ENCODE peak calls at places on chromosomes 12 and 14, in nine cellular contexts. C is NT2/D1, J is cardiac fibroblast, M is bronchial epithelial cell, Y is fibroblast of pulmonary artery, P is left ventricle myocardium inferior, U is skeletal muscle cell, N is tibial artery, Z is PC-3. X is an unnamed sample.

GRCh38 chr12:1773937-1774655 is 46.3 kb upstream of the LRTM2 start:
- DNase-seq in C (no peak), J (peak), M (no peak), Y (no peak), P (no peak), U (no peak), N (no peak), Z (no peak), X (no peak)

GRCh38 chr12:4911316-4911994 is 1.8 kb downstream of the KCNA1 start:
- DNase-seq in C (no peak), J (no peak), M (no peak), Y (no peak), P (no peak), U (no peak), N (no peak), Z (no peak), X (no peak)

GRCh38 chr12:8849785-8850184 is 27.4 kb downstream of the A2ML1 start:
- DNase-seq in C (no peak), J (no peak), M (no peak), Y (no peak), P (no peak), U (no peak), N (peak), Z (no peak), X (no peak)

GRCh38 chr12:84807249-84807648 is 105.3 kb downstream of the SLC6A15 start:
- DNase-seq in C (no peak), J (no peak), M (peak), Y (no peak), P (no peak), U (no peak), N (no peak), Z (peak), X (peak)

GRCh38 chr14:85468815-85469214 is 61.1 kb upstream of the FLRT2 start:
- DNase-seq in C (no peak), J (no peak), M (peak), Y (no peak), P (no peak), U (no peak), N (no peak), Z (no peak), X (no peak)

GRCh38 chr12:6074979-6075585 is 49.4 kb downstream of the VWF start:
- DNase-seq in C (no peak), J (peak), M (no peak), Y (no peak), P (peak), U (no peak), N (no peak), Z (no peak), X (no peak)

GRCh38 chr12:108646597-108647190 is 13.0 kb upstream of the SELPLG start:
- DNase-seq in C (no peak), J (no peak), M (no peak), Y (no peak), P (no peak), U (no peak), N (no peak), Z (no peak), X (no peak)

GRCh38 chr12:112170376-112170775 is 45.0 kb downstream of the TRAFD1 start:
- DNase-seq in C (no peak), J (peak), M (no peak), Y (peak), P (no peak), U (no peak), N (no peak), Z (peak), X (peak)

GRCh38 chr14:49193365-49194050 is 392.7 kb downstream of the RPS29 start:
- DNase-seq in C (no peak), J (no peak), M (no peak), Y (no peak), P (no peak), U (no peak), N (no peak), Z (no peak), X (no peak)

GRCh38 chr12:90682398-90682797 is 272.6 kb downstream of the CCER1 start:
- DNase-seq in C (no peak), J (peak), M (no peak), Y (peak), P (no peak), U (peak), N (no peak), Z (no peak), X (peak)

GRCh38 chr12:53184828-53185227 is 4.1 kb upstream of the CSAD start:
- DNase-seq in C (no peak), J (no peak), M (no peak), Y (no peak), P (no peak), U (no peak), N (no peak), Z (no peak), X (no peak)

GRCh38 chr12:1502441-1502785 is 92.0 kb downstream of the FBXL14 start:
- DNase-seq in C (no peak), J (peak), M (no peak), Y (peak), P (no peak), U (no peak), N (no peak), Z (no peak), X (no peak)

GRCh38 chr12:25131270-25131669 is 63.7 kb downstream of the DNAI7 start:
- DNase-seq in C (no peak), J (no peak), M (peak), Y (no peak), P (no peak), U (no peak), N (no peak), Z (no peak), X (no peak)

GRCh38 chr12:54126696-54127537 is 61.9 kb downstream of the SMUG1 start:
- DNase-seq in C (no peak), J (no peak), M (no peak), Y (no peak), P (peak), U (no peak), N (peak), Z (no peak), X (no peak)

GRCh38 chr12:109999649-109999971 is 380 bp downstream of the ANKRD13A start:
- DNase-seq in C (no peak), J (no peak), M (no peak), Y (no peak), P (peak), U (no peak), N (no peak), Z (no peak), X (no peak)

GRCh38 chr14:71388336-71388735 is 481.1 kb downstream of the PCNX1 start:
- DNase-seq in C (no peak), J (no peak), M (no peak), Y (no peak), P (no peak), U (no peak), N (no peak), Z (no peak), X (no peak)

GRCh38 chr12:6538420-6539275 is 4.3 kb downstream of the GAPDH start:
- DNase-seq in C (no peak), J (peak), M (peak), Y (no peak), P (no peak), U (no peak), N (no peak), Z (peak), X (no peak)

GRCh38 chr12:20262131-20262530 is 106.2 kb upstream of the PDE3A start:
- DNase-seq in C (no peak), J (no peak), M (no peak), Y (no peak), P (no peak), U (no peak), N (no peak), Z (no peak), X (no peak)

GRCh38 chr14:63268746-63269145 is 50.0 kb downstream of the GPHB5 start:
- DNase-seq in C (no peak), J (no peak), M (no peak), Y (no peak), P (no peak), U (no peak), N (no peak), Z (no peak), X (no peak)

GRCh38 chr14:61811882-61812346 is 49.7 kb downstream of the SNAPC1 start:
- DNase-seq in C (no peak), J (no peak), M (no peak), Y (no peak), P (no peak), U (no peak), N (no peak), Z (no peak), X (no peak)
- H3K4me3 ChIP-seq in C (peak), J (no peak), M (no peak), Y (peak), P (peak), U (peak), N (no peak), Z (no peak), X (peak)

GRCh38 chr14:44449694-44450093 is 57.4 kb downstream of the FSCB start:
- DNase-seq in C (no peak), J (no peak), M (no peak), Y (no peak), P (no peak), U (no peak), N (no peak), Z (no peak), X (no peak)
- H3K4me3 ChIP-seq in C (no peak), J (no peak), M (no peak), Y (no peak), P (no peak), U (no peak), N (no peak), Z (no peak), X (no peak)

DNA sequence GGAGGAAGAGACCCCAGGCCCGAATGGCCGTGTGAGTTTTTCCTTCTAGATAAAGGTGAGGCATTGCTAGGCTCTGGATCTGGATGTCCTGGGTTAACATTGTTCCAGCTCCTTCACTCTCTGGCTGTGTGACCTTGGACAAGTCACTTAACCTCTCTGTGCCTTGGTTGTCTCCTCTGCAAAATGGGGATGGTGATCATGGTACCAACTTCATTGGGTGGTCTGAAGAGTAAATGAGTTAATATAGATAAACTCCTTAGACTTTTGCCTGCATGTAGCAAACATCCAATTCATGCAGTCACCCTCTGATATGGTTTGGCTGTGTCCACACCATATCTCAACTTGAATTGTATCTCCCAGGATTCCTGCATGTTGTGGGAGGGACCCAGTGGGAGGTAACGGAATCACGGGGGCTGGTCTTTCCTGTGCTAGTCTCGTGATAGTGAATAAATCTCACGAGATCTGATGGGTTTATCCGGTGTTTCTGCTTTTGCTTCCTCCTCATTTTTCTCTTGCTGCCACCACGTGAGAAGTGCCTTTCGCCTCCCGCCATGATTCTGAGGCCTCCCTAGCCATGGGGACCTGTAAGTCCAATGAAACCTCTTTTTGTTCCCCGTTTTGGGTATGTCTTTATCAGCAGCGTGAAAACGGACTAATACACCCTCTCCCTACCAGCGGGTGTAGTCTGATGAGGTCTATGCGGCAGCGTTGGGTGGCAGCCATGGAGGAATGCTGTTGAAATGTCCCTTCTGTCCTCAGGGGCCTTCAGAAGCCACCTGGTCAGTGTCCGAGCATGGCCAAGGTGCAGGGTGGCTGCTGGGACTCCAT is 256.1 kb downstream of the GLT1D1 start:
- DNase-seq in C (no peak), J (no peak), M (no peak), Y (no peak), P (no peak), U (no peak), N (no peak), Z (no peak), X (no peak)
- H3K4me3 ChIP-seq in C (no peak), J (no peak), M (no peak), Y (no peak), P (no peak), U (no peak), N (no peak), Z (no peak), X (no peak)

GRCh38 chr14:80475074-80475473 is 263.8 kb upstream of the DIO2 start:
- DNase-seq in C (no peak), J (no peak), M (peak), Y (no peak), P (no peak), U (no peak), N (no peak), Z (peak), X (no peak)
- H3K4me3 ChIP-seq in C (no peak), J (no peak), M (no peak), Y (no peak), P (no peak), U (no peak), N (no peak), Z (no peak), X (no peak)

DNA sequence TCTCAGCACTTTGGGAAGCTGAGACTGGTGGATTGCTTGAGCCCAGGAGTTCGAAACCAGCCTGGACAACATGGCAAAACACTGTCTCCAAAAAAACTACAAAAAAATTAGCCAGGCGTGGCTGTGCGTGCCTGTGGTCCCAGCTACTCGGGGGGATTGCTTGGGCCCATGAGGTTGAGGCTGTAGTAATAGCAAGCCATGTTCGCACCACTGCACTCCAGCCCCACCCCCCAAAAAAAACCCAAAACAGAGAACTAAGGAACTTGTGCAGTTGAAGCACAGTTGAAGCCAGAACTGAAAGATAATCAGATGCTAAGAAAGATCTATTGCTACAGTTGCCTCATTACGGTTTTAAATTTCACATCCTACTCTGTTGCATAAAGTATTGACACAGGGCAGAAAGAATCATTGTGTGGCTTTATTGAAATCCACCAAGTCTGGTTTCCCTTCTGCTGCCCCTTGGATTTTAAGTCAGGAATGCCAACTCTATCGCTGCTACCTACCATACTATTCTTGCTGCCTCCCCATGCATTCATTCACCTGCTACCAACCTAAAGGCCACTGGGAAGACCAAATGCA is 3.8 kb downstream of the CS start:
- DNase-seq in C (no peak), J (no peak), M (no peak), Y (no peak), P (no peak), U (no peak), N (no peak), Z (no peak), X (no peak)
- H3K4me3 ChIP-seq in C (no peak), J (no peak), M (no peak), Y (no peak), P (peak), U (no peak), N (no peak), Z (no peak), X (no peak)

GRCh38 chr14:52318057-52318456 is 3.9 kb downstream of the PTGER2 start:
- DNase-seq in C (no peak), J (no peak), M (no peak), Y (no peak), P (no peak), U (no peak), N (no peak), Z (no peak), X (no peak)
- H3K4me3 ChIP-seq in C (no peak), J (no peak), M (no peak), Y (no peak), P (no peak), U (peak), N (no peak), Z (no peak), X (no peak)

GRCh38 chr12:120361506-120362208 is 7.3 kb downstream of the MSI1 start:
- DNase-seq in C (peak), J (peak), M (peak), Y (peak), P (peak), U (peak), N (no peak), Z (no peak), X (peak)
- H3K4me3 ChIP-seq in C (no peak), J (peak), M (peak), Y (peak), P (peak), U (peak), N (peak), Z (no peak), X (peak)

DNA sequence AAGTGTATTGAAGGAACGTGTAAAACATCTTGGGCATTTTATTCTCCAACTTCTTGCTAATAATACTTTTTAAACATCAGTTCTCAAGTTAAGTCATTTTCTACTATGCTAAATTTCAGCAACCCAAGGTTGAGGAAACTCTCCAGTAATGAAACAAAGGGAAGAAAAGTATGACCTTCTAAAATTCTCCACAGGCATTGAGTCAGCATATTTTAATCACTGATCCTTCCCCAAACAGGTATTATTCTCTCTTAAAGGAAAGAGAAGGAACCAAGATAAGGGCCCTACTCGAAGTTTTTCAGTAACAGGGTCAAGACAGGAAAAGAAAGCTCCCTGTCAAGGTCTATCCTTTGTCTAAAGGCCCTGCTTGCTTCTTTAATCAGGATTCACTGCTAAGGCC is 3.0 kb downstream of the KICS2 start:
- DNase-seq in C (no peak), J (no peak), M (no peak), Y (no peak), P (no peak), U (no peak), N (no peak), Z (no peak), X (no peak)
- H3K4me3 ChIP-seq in C (no peak), J (no peak), M (no peak), Y (no peak), P (no peak), U (no peak), N (no peak), Z (no peak), X (no peak)

GRCh38 chr12:58519839-58520238 is 400.5 kb downstream of the LRIG3 start:
- DNase-seq in C (no peak), J (no peak), M (no peak), Y (no peak), P (no peak), U (no peak), N (no peak), Z (no peak), X (no peak)

GRCh38 chr12:58521796-58522195 is 398.5 kb downstream of the LRIG3 start:
- DNase-seq in C (no peak), J (no peak), M (no peak), Y (no peak), P (no peak), U (no peak), N (no peak), Z (peak), X (no peak)

GRCh38 chr12:58523360-58523759 is 396.9 kb downstream of the LRIG3 start:
- DNase-seq in C (no peak), J (no peak), M (no peak), Y (no peak), P (no peak), U (no peak), N (no peak), Z (no peak), X (no peak)

GRCh38 chr12:58521152-58521551 is 399.2 kb downstream of the LRIG3 start:
- DNase-seq in C (no peak), J (no peak), M (no peak), Y (no peak), P (no peak), U (no peak), N (no peak), Z (no peak), X (no peak)
- H3K4me3 ChIP-seq in C (no peak), J (no peak), M (no peak), Y (no peak), P (no peak), U (no peak), N (no peak), Z (no peak), X (no peak)

DNA sequence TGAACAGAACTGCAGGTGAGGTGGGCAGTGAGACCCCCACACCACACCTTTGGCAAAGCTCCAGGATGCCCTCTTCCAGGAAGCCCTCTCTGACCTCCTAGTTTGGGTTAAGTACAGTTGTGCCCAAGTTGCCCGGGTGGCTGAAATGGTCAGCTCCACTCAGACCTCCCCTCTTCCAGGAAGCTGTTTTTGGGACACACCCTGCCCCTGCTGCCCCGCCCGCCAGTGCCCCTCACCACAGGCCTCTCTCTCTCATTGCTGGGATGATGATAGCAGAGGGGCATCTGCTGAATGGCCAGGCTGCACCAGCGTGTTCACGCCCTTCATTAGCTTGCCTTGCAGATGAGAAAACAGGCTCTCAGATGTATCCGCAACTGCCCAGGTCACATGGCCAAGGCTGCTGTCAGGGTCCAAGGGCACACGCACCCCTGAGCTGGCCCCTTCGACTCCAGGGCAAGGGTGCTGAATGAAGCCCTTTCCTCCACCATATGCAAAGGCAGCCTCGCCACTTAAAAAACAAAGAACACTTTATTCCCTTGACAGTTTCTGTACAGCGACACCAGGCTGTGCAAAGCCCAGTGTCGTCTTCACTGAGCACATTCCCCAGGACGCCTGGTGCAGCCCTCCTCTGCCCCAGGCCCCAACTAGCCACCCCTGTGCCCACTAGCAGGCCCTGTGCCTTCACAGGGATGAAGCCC is 15.5 kb downstream of the SLC25A29 start:
- DNase-seq in C (no peak), J (no peak), M (no peak), Y (no peak), P (no peak), U (no peak), N (peak), Z (no peak), X (no peak)
- H3K4me3 ChIP-seq in C (no peak), J (no peak), M (no peak), Y (no peak), P (no peak), U (no peak), N (no peak), Z (no peak), X (no peak)